ENCODE peak calls at places on chromosomes 16 and 17, in four cellular contexts. O is anterior cingulate cortex; L is stomach; W is stimulated activated CD4-positive, alpha-beta T cell treated with anti-CD3 and anti-CD28 coated beads, Interleukin-15, amount 100 ng/mL, for 1 hour. N is an unnamed sample.
A peak's percentile ranks its signal among the peaks of the same experiment; 100 is the strongest.

GRCh38 chr17:43125967-43126910 is 1.1 kb upstream of the BRCA1 start:
- DNase-seq in O (no peak), L (no peak), W (no peak), N (peak; percentile 18)

GRCh38 chr17:50279181-50279526 is 4.9 kb downstream of the TMEM92 start:
- DNase-seq in O (no peak), L (no peak), W (no peak), N (no peak)

GRCh38 chr16:15783985-15784384 is 72.8 kb downstream of the MYH11 start:
- DNase-seq in O (no peak), L (no peak), W (no peak), N (no peak)

GRCh38 chr16:56783332-56783731 is 53.4 kb downstream of the NUP93 start:
- DNase-seq in O (no peak), L (no peak), W (no peak), N (no peak)

GRCh38 chr16:28845173-28846079 is 722 bp downstream of the TUFM start:
- DNase-seq in O (no peak), L (peak; percentile 61), W (no peak), N (peak; percentile 82)

GRCh38 chr16:10946308-10946707 is 1.9 kb downstream of the CLEC16A start:
- DNase-seq in O (no peak), L (no peak), W (no peak), N (no peak)

GRCh38 chr17:58250344-58251011 is 12.1 kb downstream of the LPO start:
- DNase-seq in O (no peak), L (no peak), W (no peak), N (no peak)

GRCh38 chr17:36506831-36507230 is 20.4 kb downstream of the ZNHIT3 start:
- DNase-seq in O (no peak), L (no peak), W (no peak), N (no peak)

GRCh38 chr17:4270746-4271145 is 7.0 kb upstream of the ANKFY1 start:
- DNase-seq in O (no peak), L (no peak), W (no peak), N (no peak)

GRCh38 chr17:36862116-36862920 is 75.0 kb upstream of the LHX1 start:
- DNase-seq in O (no peak), L (no peak), W (no peak), N (no peak)

GRCh38 chr17:75950850-75951554 is 10.2 kb upstream of the FBF1 start:
- DNase-seq in O (peak; percentile 26), L (no peak), W (no peak), N (no peak)

GRCh38 chr16:57756424-57757325 is 21.1 kb downstream of the KATNB1 start:
- DNase-seq in O (no peak), L (no peak), W (no peak), N (no peak)

N was measured in left colon.